ENCODE peak calls at places on chromosomes 3 and 15, in six cellular contexts. One of them, this sample, is unnamed.

GRCh38 chr3:57298041-57298440 is 5.6 kb upstream of the ASB14 start:
- DNase-seq in GM13976: no peak
- DNase-seq in bronchial epithelial cell: peak; percentile 90
- DNase-seq in right atrium auricular region: no peak
- DNase-seq in endothelial cell: no peak
- DNase-seq in fibroblast of lung: peak; percentile 56
- DNase-seq in this sample: peak; percentile 27

GRCh38 chr15:85474700-85475316 is 94.4 kb downstream of the AKAP13 start:
- DNase-seq in right atrium auricular region: no peak
- DNase-seq in fibroblast of lung: peak; percentile 22
- DNase-seq in endothelial cell: no peak
- DNase-seq in bronchial epithelial cell: peak; percentile 64
- DNase-seq in GM13976: no peak
- DNase-seq in this sample: no peak

GRCh38 chr3:29195055-29195454 is 85.8 kb upstream of the RBMS3 start:
- DNase-seq in fibroblast of lung: peak; percentile 77
- DNase-seq in bronchial epithelial cell: peak; percentile 99
- DNase-seq in endothelial cell: no peak
- DNase-seq in right atrium auricular region: no peak
- DNase-seq in GM13976: no peak
- DNase-seq in this sample: peak; percentile 64

GRCh38 chr3:25084016-25084415 is 344.0 kb upstream of the RARB start:
- DNase-seq in bronchial epithelial cell: no peak
- DNase-seq in GM13976: no peak
- DNase-seq in right atrium auricular region: no peak
- DNase-seq in endothelial cell: peak; percentile 10
- DNase-seq in fibroblast of lung: no peak
- DNase-seq in this sample: peak; percentile 8

GRCh38 chr15:22888120-22888859 is 49.8 kb downstream of the NIPA2 start:
- DNase-seq in bronchial epithelial cell: peak; percentile 87
- DNase-seq in right atrium auricular region: no peak
- DNase-seq in endothelial cell: no peak
- DNase-seq in GM13976: no peak
- DNase-seq in fibroblast of lung: peak; percentile 99
- DNase-seq in this sample: peak; percentile 98

GRCh38 chr3:45057557-45057956 is 31.5 kb downstream of the CLEC3B start:
- DNase-seq in bronchial epithelial cell: peak; percentile 55
- DNase-seq in fibroblast of lung: no peak
- DNase-seq in right atrium auricular region: no peak
- DNase-seq in GM13976: no peak
- DNase-seq in endothelial cell: no peak
- DNase-seq in this sample: no peak

GRCh38 chr3:88235102-88235501 is 85.3 kb downstream of the C3orf38 start:
- DNase-seq in GM13976: no peak
- DNase-seq in fibroblast of lung: peak; percentile 68
- DNase-seq in endothelial cell: no peak
- DNase-seq in bronchial epithelial cell: peak; percentile 23
- DNase-seq in right atrium auricular region: no peak
- DNase-seq in this sample: peak; percentile 67

GRCh38 chr15:78195735-78196201 is 38.6 kb downstream of the ACSBG1 start:
- DNase-seq in endothelial cell: peak; percentile 30
- DNase-seq in fibroblast of lung: no peak
- DNase-seq in bronchial epithelial cell: peak; percentile 25
- DNase-seq in right atrium auricular region: no peak
- DNase-seq in GM13976: peak; percentile 88
- DNase-seq in this sample: peak; percentile 35

GRCh38 chr15:60315878-60316277 is 81.9 kb downstream of the ANXA2 start:
- DNase-seq in endothelial cell: no peak
- DNase-seq in GM13976: no peak
- DNase-seq in fibroblast of lung: no peak
- DNase-seq in right atrium auricular region: no peak
- DNase-seq in bronchial epithelial cell: no peak
- DNase-seq in this sample: no peak

GRCh38 chr3:32841341-32841740 is 23.5 kb downstream of the TRIM71 start:
- DNase-seq in fibroblast of lung: no peak
- DNase-seq in right atrium auricular region: no peak
- DNase-seq in GM13976: no peak
- DNase-seq in endothelial cell: no peak
- DNase-seq in bronchial epithelial cell: no peak
- DNase-seq in this sample: no peak

GRCh38 chr3:11757441-11757875 is 89.2 kb downstream of the TAMM41 start:
- DNase-seq in GM13976: no peak
- DNase-seq in bronchial epithelial cell: no peak
- DNase-seq in right atrium auricular region: no peak
- DNase-seq in endothelial cell: no peak
- DNase-seq in fibroblast of lung: peak; percentile 14
- DNase-seq in this sample: peak; percentile 57

GRCh38 chr3:24545917-24546316 is 51.3 kb upstream of the THRB start:
- DNase-seq in GM13976: no peak
- DNase-seq in right atrium auricular region: no peak
- DNase-seq in bronchial epithelial cell: no peak
- DNase-seq in fibroblast of lung: no peak
- DNase-seq in endothelial cell: no peak
- DNase-seq in this sample: peak; percentile 61

GRCh38 chr3:194330579-194330978 is 20.5 kb downstream of the CPN2 start:
- DNase-seq in right atrium auricular region: no peak
- DNase-seq in GM13976: no peak
- DNase-seq in endothelial cell: no peak
- DNase-seq in bronchial epithelial cell: peak; percentile 92
- DNase-seq in fibroblast of lung: peak; percentile 69
- DNase-seq in this sample: no peak

GRCh38 chr15:38652998-38653397 is 88.4 kb upstream of the RASGRP1 start:
- DNase-seq in fibroblast of lung: no peak
- DNase-seq in right atrium auricular region: no peak
- DNase-seq in bronchial epithelial cell: no peak
- DNase-seq in GM13976: no peak
- DNase-seq in endothelial cell: no peak
- DNase-seq in this sample: no peak
- TF ChIP-seq CTCF in fibroblast of lung: no peak
- TF ChIP-seq CTCF in right atrium auricular region: no peak
- TF ChIP-seq CTCF in bronchial epithelial cell: no peak
- TF ChIP-seq CTCF in GM13976: no peak
- TF ChIP-seq CTCF in endothelial cell: no peak
- TF ChIP-seq CTCF in this sample: no peak

DNA sequence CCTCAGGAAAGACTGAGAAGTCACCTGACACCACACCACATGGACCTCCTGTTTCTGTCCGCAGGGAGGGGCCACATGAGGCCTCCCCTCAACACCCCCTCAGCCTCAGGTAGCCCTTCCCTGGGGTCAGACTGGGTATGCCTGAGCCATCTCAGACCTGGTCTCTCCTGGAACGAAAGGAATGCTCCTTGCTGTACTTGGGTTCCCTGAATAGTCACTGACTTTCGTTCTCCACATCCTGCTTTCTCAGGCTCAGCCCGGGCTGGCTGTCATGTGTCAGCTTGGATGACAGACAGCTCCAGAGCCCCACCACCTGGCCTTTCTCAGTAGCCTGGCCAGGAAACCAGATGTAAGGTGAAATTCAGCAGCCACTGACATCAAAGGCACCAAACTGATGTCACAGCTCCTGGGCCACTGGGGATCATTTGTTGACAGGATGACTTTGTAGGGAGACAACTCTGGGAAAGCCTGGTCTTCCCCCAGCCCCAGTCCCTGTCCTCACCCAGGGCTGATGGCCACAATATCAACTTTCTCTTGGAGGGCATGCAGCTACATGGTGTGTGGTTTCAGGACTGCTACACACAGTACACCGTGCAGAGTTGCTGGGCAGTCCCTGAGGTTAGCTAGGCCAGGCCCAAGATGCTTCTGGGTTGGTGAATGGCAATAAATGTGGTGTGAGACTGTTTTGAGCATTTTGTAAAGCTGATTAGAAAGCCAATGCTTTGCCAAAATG is 141.4 kb upstream of the MRPS22 start:
- DNase-seq in GM13976: peak; percentile 29
- DNase-seq in right atrium auricular region: no peak
- DNase-seq in bronchial epithelial cell: peak; percentile 44
- DNase-seq in fibroblast of lung: no peak
- DNase-seq in endothelial cell: peak; percentile 52
- DNase-seq in this sample: no peak
- TF ChIP-seq CTCF in GM13976: no peak
- TF ChIP-seq CTCF in right atrium auricular region: peak; percentile 24
- TF ChIP-seq CTCF in bronchial epithelial cell: peak; percentile 31
- TF ChIP-seq CTCF in fibroblast of lung: no peak
- TF ChIP-seq CTCF in endothelial cell: no peak
- TF ChIP-seq CTCF in this sample: no peak

GRCh38 chr3:52277071-52277964 is 1.1 kb downstream of the WDR82 start:
- DNase-seq in right atrium auricular region: peak; percentile 77
- DNase-seq in fibroblast of lung: peak; percentile 61
- DNase-seq in endothelial cell: peak; percentile 62
- DNase-seq in GM13976: peak; percentile 67
- DNase-seq in bronchial epithelial cell: peak; percentile 25
- DNase-seq in this sample: peak; percentile 78

GRCh38 chr3:52281980-52282801 is 3.7 kb upstream of the WDR82 start:
- DNase-seq in bronchial epithelial cell: no peak
- DNase-seq in GM13976: no peak
- DNase-seq in endothelial cell: no peak
- DNase-seq in fibroblast of lung: no peak
- DNase-seq in right atrium auricular region: no peak
- DNase-seq in this sample: no peak

GRCh38 chr3:52280046-52280445 is 1.6 kb upstream of the WDR82 start:
- DNase-seq in right atrium auricular region: no peak
- DNase-seq in bronchial epithelial cell: no peak
- DNase-seq in GM13976: no peak
- DNase-seq in fibroblast of lung: peak; percentile 59
- DNase-seq in endothelial cell: no peak
- DNase-seq in this sample: peak; percentile 51

GRCh38 chr3:52277972-52278509 is 408 bp downstream of the WDR82 start:
- DNase-seq in right atrium auricular region: no peak
- DNase-seq in bronchial epithelial cell: peak; percentile 42
- DNase-seq in GM13976: peak; percentile 69
- DNase-seq in fibroblast of lung: peak; percentile 44
- DNase-seq in endothelial cell: peak; percentile 52
- DNase-seq in this sample: peak; percentile 50

GRCh38 chr3:52278510-52279069 is at the start of gene WDR82:
- DNase-seq in right atrium auricular region: peak; percentile 97
- DNase-seq in endothelial cell: peak; percentile 99
- DNase-seq in fibroblast of lung: peak; percentile 89
- DNase-seq in GM13976: peak; percentile 97
- DNase-seq in bronchial epithelial cell: peak; percentile 77
- DNase-seq in this sample: peak; percentile 95
- TF ChIP-seq CTCF in right atrium auricular region: peak; percentile 77
- TF ChIP-seq CTCF in endothelial cell: peak; percentile 56
- TF ChIP-seq CTCF in fibroblast of lung: peak; percentile 38
- TF ChIP-seq CTCF in GM13976: peak; percentile 38
- TF ChIP-seq CTCF in bronchial epithelial cell: peak; percentile 63
- TF ChIP-seq CTCF in this sample: peak; percentile 64

GRCh38 chr3:134360046-134360445 is 14.2 kb downstream of the AMOTL2 start:
- DNase-seq in endothelial cell: no peak
- DNase-seq in bronchial epithelial cell: no peak
- DNase-seq in right atrium auricular region: no peak
- DNase-seq in GM13976: no peak
- DNase-seq in fibroblast of lung: no peak
- DNase-seq in this sample: no peak

GRCh38 chr3:134357261-134357913 is 16.9 kb downstream of the AMOTL2 start:
- DNase-seq in bronchial epithelial cell: no peak
- DNase-seq in endothelial cell: no peak
- DNase-seq in right atrium auricular region: no peak
- DNase-seq in GM13976: no peak
- DNase-seq in fibroblast of lung: no peak
- DNase-seq in this sample: no peak

GRCh38 chr3:134359121-134360010 is 14.9 kb downstream of the AMOTL2 start:
- DNase-seq in GM13976: no peak
- DNase-seq in right atrium auricular region: no peak
- DNase-seq in fibroblast of lung: no peak
- DNase-seq in endothelial cell: no peak
- DNase-seq in bronchial epithelial cell: no peak
- DNase-seq in this sample: no peak

GRCh38 chr3:134356411-134357040 is 17.7 kb downstream of the AMOTL2 start:
- DNase-seq in right atrium auricular region: no peak
- DNase-seq in bronchial epithelial cell: no peak
- DNase-seq in endothelial cell: no peak
- DNase-seq in GM13976: no peak
- DNase-seq in fibroblast of lung: no peak
- DNase-seq in this sample: no peak

DNA sequence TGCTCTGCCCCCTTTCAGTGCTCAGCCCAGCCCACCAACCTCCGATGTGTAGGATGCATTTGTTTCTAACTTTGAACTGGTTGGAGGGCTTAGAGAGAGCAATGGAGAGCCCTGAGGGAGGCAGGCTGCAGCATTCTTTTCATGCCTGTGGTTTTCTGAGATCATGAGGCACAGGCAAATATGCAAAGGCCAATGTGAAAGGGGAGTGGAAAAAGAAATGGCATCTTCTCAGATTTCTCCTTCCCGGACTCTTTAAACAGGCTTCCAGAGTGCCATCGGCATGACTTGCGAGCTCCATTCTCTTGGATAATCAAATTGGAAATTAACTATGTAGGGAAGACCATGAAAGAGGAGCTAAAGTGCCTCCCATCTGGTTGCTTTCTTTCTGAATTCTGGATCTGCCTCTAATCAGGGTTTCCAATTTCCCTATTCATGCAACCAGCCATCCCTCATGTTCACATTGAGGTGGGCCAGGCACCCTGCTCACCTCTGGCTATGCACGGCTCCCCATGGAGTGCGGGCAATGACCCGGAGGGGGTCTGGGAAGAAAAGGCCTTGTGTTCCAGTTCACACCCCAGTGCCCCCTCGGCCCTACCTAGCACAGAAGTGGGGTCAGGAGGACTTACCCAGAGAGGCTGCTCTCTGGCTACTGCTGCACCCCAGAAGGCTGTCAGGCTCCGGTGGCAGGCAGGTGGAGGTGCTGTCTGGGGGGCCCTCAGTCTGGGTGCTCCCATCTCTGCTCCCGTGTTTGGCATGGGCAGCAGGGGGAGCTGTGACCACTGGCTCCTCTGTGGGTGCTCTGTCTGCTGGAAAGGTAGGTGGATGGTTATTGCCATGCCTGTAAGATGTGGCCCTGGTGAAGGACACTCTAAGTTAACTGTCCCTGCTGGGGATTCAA is 16.1 kb downstream of the AMOTL2 start:
- DNase-seq in GM13976: peak; percentile 72
- DNase-seq in bronchial epithelial cell: peak; percentile 88
- DNase-seq in endothelial cell: no peak
- DNase-seq in fibroblast of lung: peak; percentile 99
- DNase-seq in right atrium auricular region: no peak
- DNase-seq in this sample: peak; percentile 98
- TF ChIP-seq CTCF in GM13976: peak; percentile 23
- TF ChIP-seq CTCF in bronchial epithelial cell: peak; percentile 60
- TF ChIP-seq CTCF in endothelial cell: peak; percentile 29
- TF ChIP-seq CTCF in fibroblast of lung: peak; percentile 42
- TF ChIP-seq CTCF in right atrium auricular region: peak; percentile 49
- TF ChIP-seq CTCF in this sample: peak; percentile 56

This sample was measured in choroid plexus epithelial cell.